ENCODE peak calls at places on chromosome 11, in seven cellular contexts. N, S, Y, Q, R, V and X are unnamed samples.

GRCh38 chr11:13667245-13667644 is 1.2 kb upstream of the FAR1 start:
- DNase-seq in N (peak), S (no peak), Y (no peak), Q (no peak), R (peak), V (no peak), X (no peak)

GRCh38 chr11:90222152-90222458 is 744 bp downstream of the CHORDC1 start:
- DNase-seq in N (no peak), S (no peak), Y (no peak), Q (no peak), R (peak), V (no peak), X (no peak)

GRCh38 chr11:109858152-109858551 is 235.0 kb upstream of the ZC3H12C start:
- DNase-seq in N (no peak), S (no peak), Y (no peak), Q (no peak), R (no peak), V (no peak), X (no peak)

GRCh38 chr11:8812438-8812837 is 98.6 kb upstream of the AKIP1 start:
- DNase-seq in N (no peak), S (no peak), Y (peak), Q (no peak), R (no peak), V (peak), X (no peak)

GRCh38 chr11:45773271-45774022 is 31.5 kb upstream of the SLC35C1 start:
- DNase-seq in N (no peak), S (no peak), Y (no peak), Q (no peak), R (no peak), V (no peak), X (no peak)

GRCh38 chr11:27656320-27656719 is 43.9 kb downstream of the BDNF start:
- DNase-seq in N (no peak), S (no peak), Y (no peak), Q (no peak), R (no peak), V (no peak), X (no peak)

GRCh38 chr11:86447763-86448480 is 73.2 kb downstream of the CCDC81 start:
- DNase-seq in N (no peak), S (no peak), Y (peak), Q (no peak), R (no peak), V (no peak), X (no peak)

GRCh38 chr11:46850829-46851380 is 4.8 kb upstream of the CKAP5 start:
- DNase-seq in N (peak), S (no peak), Y (no peak), Q (no peak), R (no peak), V (no peak), X (no peak)

GRCh38 chr11:72844356-72844755 is 30.1 kb downstream of the ATG16L2 start:
- DNase-seq in N (no peak), S (no peak), Y (no peak), Q (no peak), R (no peak), V (peak), X (no peak)

GRCh38 chr11:11463397-11463796 is 110.3 kb upstream of the CSNK2A3 start:
- DNase-seq in N (no peak), S (no peak), Y (peak), Q (no peak), R (no peak), V (no peak), X (peak)

GRCh38 chr11:12218909-12219308 is 108.5 kb downstream of the MICAL2 start:
- DNase-seq in N (no peak), S (no peak), Y (no peak), Q (no peak), R (no peak), V (no peak), X (no peak)

GRCh38 chr11:28674432-28675076 is 566.4 kb downstream of the METTL15 start:
- DNase-seq in N (peak), S (peak), Y (peak), Q (no peak), R (peak), V (no peak), X (peak)

GRCh38 chr11:76132268-76132667 is 74.0 kb downstream of the WNT11 start:
- DNase-seq in N (no peak), S (no peak), Y (no peak), Q (no peak), R (no peak), V (no peak), X (no peak)

GRCh38 chr11:12149672-12150225 is 39.4 kb downstream of the MICAL2 start:
- DNase-seq in N (no peak), S (no peak), Y (peak), Q (no peak), R (no peak), V (no peak), X (no peak)

GRCh38 chr11:297666-298405 is 1.5 kb downstream of the IFITM5 start:
- DNase-seq in N (peak), S (no peak), Y (no peak), Q (no peak), R (no peak), V (no peak), X (peak)

GRCh38 chr11:45021001-45021400 is 70.3 kb upstream of the TP53I11 start:
- DNase-seq in N (no peak), S (no peak), Y (peak), Q (no peak), R (no peak), V (no peak), X (no peak)

GRCh38 chr11:31422703-31423102 is 53.0 kb downstream of the DNAJC24 start:
- DNase-seq in N (peak), S (no peak), Y (no peak), Q (no peak), R (no peak), V (no peak), X (no peak)

GRCh38 chr11:59144096-59144495 is 1.4 kb downstream of the FAM111A start:
- DNase-seq in N (no peak), S (no peak), Y (peak), Q (no peak), R (no peak), V (no peak), X (no peak)